ENCODE peak calls at places on chromosome 14, in ten cellular contexts. S, U, A, C, H, V, N, O, P and W are unnamed samples.

GRCh38 chr14:102988054-102988453 is 65.6 kb downstream of the AMN start:
- DNase-seq in S (no peak), U (no peak), A (no peak), C (no peak), H (no peak), V (no peak), N (no peak), O (peak; percentile 28), P (peak; percentile 23), W (no peak)

GRCh38 chr14:68684466-68685418 is 108.1 kb downstream of the ZFP36L1 start:
- DNase-seq in S (no peak), U (no peak), A (no peak), C (no peak), H (no peak), V (no peak), N (no peak), O (no peak), P (no peak), W (no peak)

GRCh38 chr14:75022655-75023054 is 19.9 kb downstream of the EIF2B2 start:
- DNase-seq in S (no peak), U (no peak), A (no peak), C (peak; percentile 3), H (no peak), V (no peak), N (no peak), O (no peak), P (no peak), W (no peak)

GRCh38 chr14:81710232-81710845 is 176.7 kb upstream of the SEL1L start:
- DNase-seq in S (no peak), U (no peak), A (no peak), C (peak; percentile 33), H (peak; percentile 41), V (no peak), N (no peak), O (peak; percentile 4), P (peak; percentile 38), W (peak; percentile 14)

GRCh38 chr14:89027097-89027740 is 202.8 kb downstream of the TTC8 start:
- DNase-seq in S (peak; percentile 61), U (peak; percentile 35), A (no peak), C (peak; percentile 51), H (no peak), V (peak; percentile 77), N (peak; percentile 50), O (peak; percentile 31), P (peak; percentile 45), W (peak; percentile 25)

GRCh38 chr14:77051101-77051500 is 22.6 kb upstream of the IRF2BPL start:
- DNase-seq in S (peak; percentile 85), U (no peak), A (peak; percentile 88), C (no peak), H (no peak), V (no peak), N (no peak), O (peak; percentile 40), P (no peak), W (no peak)

GRCh38 chr14:105602243-105602750 is 75.9 kb downstream of the TMEM121 start:
- DNase-seq in S (peak; percentile 29), U (no peak), A (no peak), C (no peak), H (no peak), V (no peak), N (no peak), O (no peak), P (no peak), W (no peak)

GRCh38 chr14:103496776-103497175 is 25.9 kb downstream of the CKB start:
- DNase-seq in S (no peak), U (no peak), A (no peak), C (no peak), H (no peak), V (no peak), N (no peak), O (no peak), P (no peak), W (no peak)

GRCh38 chr14:90544566-90544965 is 147.7 kb downstream of the CALM1 start:
- DNase-seq in S (no peak), U (no peak), A (no peak), C (no peak), H (no peak), V (no peak), N (no peak), O (no peak), P (no peak), W (no peak)